ENCODE peak calls at places on chromosomes 16 and 17, in nine cellular contexts. One of them, this sample, is unnamed.
A peak's percentile ranks its signal among the peaks of the same experiment; 100 is the strongest.

GRCh38 chr17:13428611-13429042 is 173.1 kb downstream of the HS3ST3A1 start:
- DNase-seq in tibial artery: no peak
- DNase-seq in Caco-2: no peak
- DNase-seq in choroid plexus epithelial cell: no peak
- DNase-seq in AG09309: peak; percentile 24
- DNase-seq in mammary epithelial cell: no peak
- DNase-seq in IMR-90: no peak
- DNase-seq in GM23338: no peak
- DNase-seq in left lung: no peak
- DNase-seq in this sample: no peak

GRCh38 chr17:8959312-8959918 is 6.1 kb downstream of the PIK3R5 start:
- DNase-seq in choroid plexus epithelial cell: no peak
- DNase-seq in tibial artery: no peak
- DNase-seq in Caco-2: no peak
- DNase-seq in left lung: no peak
- DNase-seq in IMR-90: no peak
- DNase-seq in GM23338: no peak
- DNase-seq in AG09309: no peak
- DNase-seq in mammary epithelial cell: no peak
- DNase-seq in this sample: no peak

GRCh38 chr17:82386881-82387498 is 15.4 kb downstream of the UTS2R start:
- DNase-seq in IMR-90: no peak
- DNase-seq in AG09309: no peak
- DNase-seq in GM23338: no peak
- DNase-seq in Caco-2: no peak
- DNase-seq in mammary epithelial cell: no peak
- DNase-seq in tibial artery: no peak
- DNase-seq in left lung: no peak
- DNase-seq in choroid plexus epithelial cell: no peak
- DNase-seq in this sample: no peak

GRCh38 chr17:82826956-82827355 is 12.9 kb downstream of the ZNF750 start:
- DNase-seq in tibial artery: no peak
- DNase-seq in mammary epithelial cell: no peak
- DNase-seq in IMR-90: no peak
- DNase-seq in Caco-2: no peak
- DNase-seq in AG09309: no peak
- DNase-seq in left lung: no peak
- DNase-seq in GM23338: no peak
- DNase-seq in choroid plexus epithelial cell: no peak
- DNase-seq in this sample: no peak

GRCh38 chr17:65896889-65897288 is 295.0 kb downstream of the CEP112 start:
- DNase-seq in left lung: no peak
- DNase-seq in mammary epithelial cell: no peak
- DNase-seq in Caco-2: no peak
- DNase-seq in GM23338: no peak
- DNase-seq in IMR-90: no peak
- DNase-seq in tibial artery: no peak
- DNase-seq in AG09309: no peak
- DNase-seq in choroid plexus epithelial cell: no peak
- DNase-seq in this sample: no peak

GRCh38 chr17:43125967-43126910 is 1.1 kb upstream of the BRCA1 start:
- DNase-seq in AG09309: no peak
- DNase-seq in choroid plexus epithelial cell: no peak
- DNase-seq in tibial artery: no peak
- DNase-seq in left lung: no peak
- DNase-seq in GM23338: peak; percentile 25
- DNase-seq in IMR-90: no peak
- DNase-seq in Caco-2: peak; percentile 69
- DNase-seq in mammary epithelial cell: peak; percentile 1
- DNase-seq in this sample: no peak

GRCh38 chr16:11681526-11681925 is 13.3 kb downstream of the SNN start:
- DNase-seq in mammary epithelial cell: no peak
- DNase-seq in tibial artery: no peak
- DNase-seq in AG09309: no peak
- DNase-seq in left lung: peak; percentile 57
- DNase-seq in Caco-2: no peak
- DNase-seq in GM23338: no peak
- DNase-seq in IMR-90: no peak
- DNase-seq in choroid plexus epithelial cell: no peak
- DNase-seq in this sample: no peak

GRCh38 chr17:78899361-78900260 is 3.4 kb downstream of the CEP295NL start:
- DNase-seq in IMR-90: no peak
- DNase-seq in mammary epithelial cell: no peak
- DNase-seq in tibial artery: peak; percentile 91
- DNase-seq in Caco-2: peak; percentile 85
- DNase-seq in GM23338: peak; percentile 77
- DNase-seq in choroid plexus epithelial cell: peak; percentile 64
- DNase-seq in AG09309: no peak
- DNase-seq in left lung: peak; percentile 68
- DNase-seq in this sample: no peak

DNA sequence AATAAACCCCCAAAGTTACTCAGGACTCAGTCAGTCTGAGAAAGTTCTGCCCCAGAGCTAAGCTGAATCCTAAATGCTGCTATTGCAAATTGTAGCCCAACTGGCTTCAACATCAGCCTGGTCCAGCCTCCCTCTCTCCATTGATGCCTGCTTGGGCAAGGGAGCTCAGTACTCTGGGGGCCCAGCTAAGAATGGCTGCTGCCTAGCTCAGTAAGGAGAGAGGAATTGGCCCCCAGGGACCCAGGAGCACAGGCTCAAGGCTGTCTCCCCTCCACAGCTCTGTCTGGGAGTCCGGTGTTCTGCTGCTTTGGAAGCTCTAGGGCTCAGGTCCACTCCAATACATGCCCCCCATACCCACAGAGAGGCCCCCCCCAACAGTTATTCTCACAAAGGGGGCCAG is 1.6 kb downstream of the UNC119 start:
- DNase-seq in IMR-90: no peak
- DNase-seq in left lung: no peak
- DNase-seq in mammary epithelial cell: no peak
- DNase-seq in Caco-2: no peak
- DNase-seq in GM23338: no peak
- DNase-seq in tibial artery: no peak
- DNase-seq in choroid plexus epithelial cell: no peak
- DNase-seq in AG09309: no peak
- DNase-seq in this sample: no peak
- H3K4me3 ChIP-seq in IMR-90: no peak overlapping the region
- H3K4me3 ChIP-seq in left lung: no peak overlapping the region
- H3K4me3 ChIP-seq in mammary epithelial cell: no peak overlapping the region
- H3K4me3 ChIP-seq in Caco-2: no peak overlapping the region
- H3K4me3 ChIP-seq in GM23338: peak overlapping the region; percentile 92
- H3K4me3 ChIP-seq in tibial artery: no peak overlapping the region
- H3K4me3 ChIP-seq in choroid plexus epithelial cell: no peak overlapping the region
- H3K4me3 ChIP-seq in AG09309: no peak overlapping the region
- H3K4me3 ChIP-seq in this sample: no peak overlapping the region

DNA sequence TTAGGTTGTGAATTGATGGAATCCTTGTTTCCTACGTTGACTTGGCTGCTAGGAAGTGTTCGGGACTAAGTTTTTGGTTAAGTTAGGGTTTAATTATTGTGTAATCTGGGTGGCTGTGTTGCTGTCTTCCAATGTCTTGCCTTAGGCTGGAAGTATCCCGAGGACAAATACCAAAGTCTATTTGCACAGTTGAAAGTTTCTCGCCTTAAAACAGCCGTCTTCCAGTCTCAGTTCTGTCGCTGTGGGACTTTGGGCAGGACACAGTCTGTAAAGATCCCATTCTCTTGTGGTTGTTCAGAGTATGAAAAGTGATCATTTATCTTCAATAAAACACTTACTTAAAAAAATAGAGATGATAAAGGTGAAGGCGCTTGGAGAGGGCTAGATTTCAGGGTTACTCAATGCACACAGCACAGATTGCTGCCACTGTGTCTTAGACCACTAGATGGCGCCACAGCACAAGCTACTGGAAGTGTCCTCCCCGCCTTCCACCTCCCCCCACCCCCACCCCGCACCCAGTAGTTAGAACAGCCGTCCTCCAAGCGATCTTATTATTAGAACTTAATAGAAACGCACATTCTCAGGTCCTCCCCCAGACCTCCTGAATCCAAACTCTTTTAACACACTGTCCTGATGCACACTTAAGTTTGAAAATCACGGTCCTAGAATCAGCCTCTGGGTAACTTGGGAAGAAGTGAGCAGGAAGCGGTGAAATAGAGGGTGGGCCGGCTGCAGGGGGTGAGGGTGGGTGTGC is 45.8 kb downstream of the AKAP1 start:
- DNase-seq in IMR-90: peak; percentile 70
- DNase-seq in Caco-2: peak; percentile 85
- DNase-seq in tibial artery: peak; percentile 88
- DNase-seq in GM23338: peak; percentile 90
- DNase-seq in mammary epithelial cell: peak; percentile 57
- DNase-seq in choroid plexus epithelial cell: peak; percentile 87
- DNase-seq in left lung: peak; percentile 81
- DNase-seq in AG09309: peak; percentile 11
- DNase-seq in this sample: peak; percentile 87
- TF ChIP-seq CTCF in IMR-90: peak; percentile 78
- TF ChIP-seq CTCF in Caco-2: peak; percentile 92
- TF ChIP-seq CTCF in tibial artery: peak; percentile 54
- TF ChIP-seq CTCF in GM23338: peak; percentile 65
- TF ChIP-seq CTCF in mammary epithelial cell: peak; percentile 83
- TF ChIP-seq CTCF in choroid plexus epithelial cell: peak; percentile 82
- TF ChIP-seq CTCF in left lung: peak; percentile 90
- TF ChIP-seq CTCF in AG09309: peak; percentile 81
- TF ChIP-seq CTCF in this sample: peak; percentile 60

GRCh38 chr17:31134526-31134925 is 39.7 kb downstream of the NF1 start:
- DNase-seq in mammary epithelial cell: no peak
- DNase-seq in AG09309: no peak
- DNase-seq in GM23338: no peak
- DNase-seq in IMR-90: no peak
- DNase-seq in tibial artery: no peak
- DNase-seq in left lung: no peak
- DNase-seq in choroid plexus epithelial cell: no peak
- DNase-seq in Caco-2: no peak
- DNase-seq in this sample: no peak
- H3K4me3 ChIP-seq in mammary epithelial cell: no peak overlapping the region
- H3K4me3 ChIP-seq in AG09309: no peak overlapping the region
- H3K4me3 ChIP-seq in GM23338: no peak overlapping the region
- H3K4me3 ChIP-seq in IMR-90: no peak overlapping the region
- H3K4me3 ChIP-seq in tibial artery: no peak overlapping the region
- H3K4me3 ChIP-seq in left lung: no peak overlapping the region
- H3K4me3 ChIP-seq in choroid plexus epithelial cell: no peak overlapping the region
- H3K4me3 ChIP-seq in Caco-2: no peak overlapping the region
- H3K4me3 ChIP-seq in this sample: no peak overlapping the region

DNA sequence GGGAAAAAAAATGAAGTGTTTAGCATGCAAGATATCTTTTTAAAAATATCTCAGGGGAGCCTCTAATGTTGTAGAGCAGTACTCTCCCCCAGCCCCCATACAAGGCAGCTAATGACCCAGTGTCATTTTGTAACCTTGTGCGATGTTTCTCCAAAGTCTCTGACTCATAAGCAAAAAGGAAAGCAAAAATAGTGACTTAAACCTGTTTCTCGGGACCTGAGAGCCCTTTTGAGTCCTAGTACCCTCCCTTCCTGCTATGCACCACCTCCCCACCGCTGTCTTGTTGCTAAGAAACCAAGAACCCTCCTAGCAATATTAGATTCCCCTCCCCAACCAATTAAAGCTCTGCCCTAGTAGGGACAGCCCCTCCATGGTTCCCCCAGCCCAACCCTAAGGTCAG is 2.8 kb downstream of the MYCBPAP start:
- DNase-seq in AG09309: no peak
- DNase-seq in choroid plexus epithelial cell: peak; percentile 63
- DNase-seq in mammary epithelial cell: no peak
- DNase-seq in GM23338: no peak
- DNase-seq in Caco-2: no peak
- DNase-seq in IMR-90: peak; percentile 50
- DNase-seq in left lung: no peak
- DNase-seq in tibial artery: no peak
- DNase-seq in this sample: no peak
- TF ChIP-seq CTCF in AG09309: no peak
- TF ChIP-seq CTCF in choroid plexus epithelial cell: no peak
- TF ChIP-seq CTCF in mammary epithelial cell: no peak
- TF ChIP-seq CTCF in GM23338: no peak
- TF ChIP-seq CTCF in Caco-2: no peak
- TF ChIP-seq CTCF in IMR-90: no peak
- TF ChIP-seq CTCF in left lung: no peak
- TF ChIP-seq CTCF in tibial artery: no peak
- TF ChIP-seq CTCF in this sample: no peak

DNA sequence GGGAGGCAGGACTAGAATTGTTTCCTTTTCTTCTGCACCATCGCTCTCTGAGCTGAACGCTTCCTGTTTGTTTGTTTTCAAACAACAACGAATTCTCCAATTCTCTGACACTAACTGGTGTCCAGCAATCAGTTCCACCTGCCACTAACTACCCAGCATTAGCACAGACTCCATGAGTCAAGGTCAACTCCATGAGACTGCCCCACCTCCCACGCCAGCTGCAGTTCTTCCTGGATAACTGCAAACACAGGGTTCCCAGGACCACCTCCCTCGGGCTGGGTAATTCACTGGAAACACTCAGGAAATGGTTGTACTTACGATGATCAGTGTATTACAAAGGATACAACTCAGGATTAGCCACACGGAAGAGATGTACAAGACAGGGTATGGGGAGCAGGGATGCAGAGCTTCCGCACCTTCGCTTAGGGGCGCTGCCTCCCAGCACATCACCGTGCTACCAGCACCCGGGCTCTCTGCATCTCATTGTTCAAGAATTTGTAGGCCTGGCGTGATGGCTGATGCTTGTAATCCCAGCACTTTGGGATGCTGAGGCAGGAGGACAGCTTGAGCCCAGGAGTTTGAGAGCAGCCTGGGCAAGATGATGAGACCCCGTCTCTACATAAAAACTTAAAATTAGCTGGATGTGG is 43.1 kb downstream of the RAB11FIP4 start:
- DNase-seq in tibial artery: no peak
- DNase-seq in left lung: no peak
- DNase-seq in IMR-90: no peak
- DNase-seq in GM23338: no peak
- DNase-seq in choroid plexus epithelial cell: no peak
- DNase-seq in mammary epithelial cell: no peak
- DNase-seq in AG09309: no peak
- DNase-seq in Caco-2: no peak
- DNase-seq in this sample: no peak
- H3K4me3 ChIP-seq in tibial artery: no peak overlapping the region
- H3K4me3 ChIP-seq in left lung: no peak overlapping the region
- H3K4me3 ChIP-seq in IMR-90: no peak overlapping the region
- H3K4me3 ChIP-seq in GM23338: no peak overlapping the region
- H3K4me3 ChIP-seq in choroid plexus epithelial cell: no peak overlapping the region
- H3K4me3 ChIP-seq in mammary epithelial cell: no peak overlapping the region
- H3K4me3 ChIP-seq in AG09309: no peak overlapping the region
- H3K4me3 ChIP-seq in Caco-2: no peak overlapping the region
- H3K4me3 ChIP-seq in this sample: no peak overlapping the region

DNA sequence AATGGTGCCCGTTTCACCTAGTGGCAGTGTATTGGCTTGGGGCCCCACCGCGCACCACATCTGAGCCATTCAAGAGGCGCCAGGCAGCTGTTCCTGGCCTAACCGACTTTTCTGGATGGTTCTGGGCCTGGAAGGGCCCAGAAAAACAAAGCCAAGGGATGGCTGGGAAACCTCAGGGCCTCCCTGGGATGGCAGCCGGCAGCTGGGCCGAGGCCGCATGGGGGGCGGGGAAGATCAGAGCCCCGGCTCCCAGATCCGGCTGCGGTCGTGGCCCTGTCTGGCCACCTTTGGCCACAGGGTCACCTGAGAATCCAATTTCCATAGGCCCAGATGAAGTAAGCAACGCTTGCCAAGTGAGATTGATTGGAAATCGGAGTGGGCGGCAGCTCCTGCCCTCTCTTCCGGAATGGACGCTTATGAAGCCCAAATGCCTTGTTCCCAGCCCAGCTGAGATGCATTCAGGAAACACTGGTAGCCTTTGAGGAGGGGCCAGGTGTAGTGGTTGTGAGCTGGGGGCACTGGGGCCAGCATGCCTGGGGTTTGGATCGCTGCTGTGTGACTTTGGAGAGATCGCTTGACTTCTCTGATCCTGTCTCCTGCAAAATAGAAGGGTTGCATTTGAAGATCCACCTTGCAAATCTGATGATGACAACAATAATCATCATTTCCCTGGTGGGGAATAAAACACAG is 163.8 kb upstream of the GSE1 start:
- DNase-seq in IMR-90: no peak
- DNase-seq in GM23338: no peak
- DNase-seq in mammary epithelial cell: no peak
- DNase-seq in tibial artery: no peak
- DNase-seq in AG09309: no peak
- DNase-seq in Caco-2: no peak
- DNase-seq in left lung: no peak
- DNase-seq in choroid plexus epithelial cell: no peak
- DNase-seq in this sample: no peak
- TF ChIP-seq CTCF in IMR-90: no peak
- TF ChIP-seq CTCF in GM23338: no peak
- TF ChIP-seq CTCF in mammary epithelial cell: no peak
- TF ChIP-seq CTCF in tibial artery: no peak
- TF ChIP-seq CTCF in AG09309: no peak
- TF ChIP-seq CTCF in Caco-2: no peak
- TF ChIP-seq CTCF in left lung: no peak
- TF ChIP-seq CTCF in choroid plexus epithelial cell: no peak
- TF ChIP-seq CTCF in this sample: no peak